ENCODE peak calls at places on chromosomes 6 and 20, in six cellular contexts. One of them, this sample, is unnamed.

GRCh38 chr6:32689531-32690505 is 23.4 kb upstream of the HLA-DQB1 start:
- DNase-seq in activated CD4-positive, alpha-beta T cell treated with anti-CD3 and anti-CD28 coated beads for 48 hours: no peak
- DNase-seq in NCI-H460: no peak
- DNase-seq in GM13976: peak
- DNase-seq in Ammon's horn: no peak
- DNase-seq in aorta: no peak
- DNase-seq in this sample: no peak

GRCh38 chr6:108163267-108163643 is 2.6 kb upstream of the NR2E1 start:
- DNase-seq in GM13976: no peak
- DNase-seq in activated CD4-positive, alpha-beta T cell treated with anti-CD3 and anti-CD28 coated beads for 48 hours: no peak
- DNase-seq in aorta: no peak
- DNase-seq in NCI-H460: no peak
- DNase-seq in Ammon's horn: no peak
- DNase-seq in this sample: no peak

GRCh38 chr6:40585661-40586269 is 1.4 kb downstream of the LRFN2 start:
- DNase-seq in GM13976: no peak
- DNase-seq in activated CD4-positive, alpha-beta T cell treated with anti-CD3 and anti-CD28 coated beads for 48 hours: no peak
- DNase-seq in aorta: no peak
- DNase-seq in NCI-H460: no peak
- DNase-seq in Ammon's horn: no peak
- DNase-seq in this sample: no peak

GRCh38 chr6:62283828-62284411 is 2.1 kb downstream of the KHDRBS2 start:
- DNase-seq in GM13976: no peak
- DNase-seq in aorta: no peak
- DNase-seq in NCI-H460: peak
- DNase-seq in activated CD4-positive, alpha-beta T cell treated with anti-CD3 and anti-CD28 coated beads for 48 hours: no peak
- DNase-seq in Ammon's horn: peak
- DNase-seq in this sample: no peak

GRCh38 chr6:2225422-2226392 is 19.7 kb downstream of the GMDS start:
- DNase-seq in Ammon's horn: no peak
- DNase-seq in activated CD4-positive, alpha-beta T cell treated with anti-CD3 and anti-CD28 coated beads for 48 hours: no peak
- DNase-seq in NCI-H460: no peak
- DNase-seq in GM13976: no peak
- DNase-seq in aorta: no peak
- DNase-seq in this sample: no peak

GRCh38 chr6:157982580-157983438 is 1.1 kb downstream of the SYNJ2 start:
- DNase-seq in activated CD4-positive, alpha-beta T cell treated with anti-CD3 and anti-CD28 coated beads for 48 hours: no peak
- DNase-seq in Ammon's horn: no peak
- DNase-seq in aorta: no peak
- DNase-seq in NCI-H460: no peak
- DNase-seq in GM13976: no peak
- DNase-seq in this sample: no peak

GRCh38 chr20:48066256-48066655 is 281.0 kb upstream of the SULF2 start:
- DNase-seq in Ammon's horn: no peak
- DNase-seq in GM13976: no peak
- DNase-seq in activated CD4-positive, alpha-beta T cell treated with anti-CD3 and anti-CD28 coated beads for 48 hours: no peak
- DNase-seq in aorta: no peak
- DNase-seq in NCI-H460: no peak
- DNase-seq in this sample: no peak

GRCh38 chr6:42021847-42022754 is 28.2 kb upstream of the TAF8 start:
- DNase-seq in NCI-H460: no peak
- DNase-seq in aorta: peak
- DNase-seq in GM13976: peak
- DNase-seq in activated CD4-positive, alpha-beta T cell treated with anti-CD3 and anti-CD28 coated beads for 48 hours: peak
- DNase-seq in Ammon's horn: no peak
- DNase-seq in this sample: no peak

GRCh38 chr6:90097357-90097756 is 199.3 kb downstream of the BACH2 start:
- DNase-seq in aorta: no peak
- DNase-seq in Ammon's horn: no peak
- DNase-seq in activated CD4-positive, alpha-beta T cell treated with anti-CD3 and anti-CD28 coated beads for 48 hours: no peak
- DNase-seq in GM13976: no peak
- DNase-seq in NCI-H460: no peak
- DNase-seq in this sample: no peak

GRCh38 chr20:36298061-36298460 is 8.1 kb upstream of the DLGAP4 start:
- DNase-seq in NCI-H460: no peak
- DNase-seq in Ammon's horn: no peak
- DNase-seq in aorta: no peak
- DNase-seq in GM13976: peak
- DNase-seq in activated CD4-positive, alpha-beta T cell treated with anti-CD3 and anti-CD28 coated beads for 48 hours: no peak
- DNase-seq in this sample: no peak

GRCh38 chr20:17971571-17972013 is 2.8 kb downstream of the MGME1 start:
- DNase-seq in NCI-H460: no peak
- DNase-seq in Ammon's horn: peak
- DNase-seq in GM13976: no peak
- DNase-seq in activated CD4-positive, alpha-beta T cell treated with anti-CD3 and anti-CD28 coated beads for 48 hours: no peak
- DNase-seq in aorta: no peak
- DNase-seq in this sample: no peak

GRCh38 chr6:27176096-27176495 is 71.4 kb upstream of the PRSS16 start:
- DNase-seq in activated CD4-positive, alpha-beta T cell treated with anti-CD3 and anti-CD28 coated beads for 48 hours: no peak
- DNase-seq in Ammon's horn: no peak
- DNase-seq in aorta: no peak
- DNase-seq in NCI-H460: no peak
- DNase-seq in GM13976: no peak
- DNase-seq in this sample: no peak

GRCh38 chr6:154709621-154710020 is 23.6 kb upstream of the SCAF8 start:
- DNase-seq in GM13976: no peak
- DNase-seq in NCI-H460: no peak
- DNase-seq in aorta: no peak
- DNase-seq in activated CD4-positive, alpha-beta T cell treated with anti-CD3 and anti-CD28 coated beads for 48 hours: no peak
- DNase-seq in Ammon's horn: no peak
- DNase-seq in this sample: no peak

GRCh38 chr6:139648430-139649000 is 274.1 kb upstream of the CITED2 start:
- DNase-seq in activated CD4-positive, alpha-beta T cell treated with anti-CD3 and anti-CD28 coated beads for 48 hours: no peak
- DNase-seq in GM13976: no peak
- DNase-seq in Ammon's horn: peak
- DNase-seq in aorta: no peak
- DNase-seq in NCI-H460: no peak
- DNase-seq in this sample: no peak

GRCh38 chr6:20933057-20933792 is 399.0 kb downstream of the CDKAL1 start:
- DNase-seq in GM13976: no peak
- DNase-seq in NCI-H460: no peak
- DNase-seq in activated CD4-positive, alpha-beta T cell treated with anti-CD3 and anti-CD28 coated beads for 48 hours: no peak
- DNase-seq in Ammon's horn: no peak
- DNase-seq in aorta: no peak
- DNase-seq in this sample: no peak

GRCh38 chr6:125797934-125798444 is 7.2 kb downstream of the NCOA7 start:
- DNase-seq in activated CD4-positive, alpha-beta T cell treated with anti-CD3 and anti-CD28 coated beads for 48 hours: no peak
- DNase-seq in NCI-H460: no peak
- DNase-seq in Ammon's horn: no peak
- DNase-seq in GM13976: no peak
- DNase-seq in aorta: no peak
- DNase-seq in this sample: no peak

GRCh38 chr20:61724376-61724775 is 341.3 kb downstream of the TAF4 start:
- DNase-seq in Ammon's horn: no peak
- DNase-seq in aorta: no peak
- DNase-seq in activated CD4-positive, alpha-beta T cell treated with anti-CD3 and anti-CD28 coated beads for 48 hours: peak
- DNase-seq in NCI-H460: no peak
- DNase-seq in GM13976: no peak
- DNase-seq in this sample: peak

GRCh38 chr6:126015869-126016268 is 29.5 kb downstream of the TRMT11 start:
- DNase-seq in aorta: no peak
- DNase-seq in activated CD4-positive, alpha-beta T cell treated with anti-CD3 and anti-CD28 coated beads for 48 hours: no peak
- DNase-seq in Ammon's horn: no peak
- DNase-seq in NCI-H460: no peak
- DNase-seq in GM13976: no peak
- DNase-seq in this sample: no peak

GRCh38 chr6:34234667-34235604 is 1.7 kb upstream of the HMGA1 start:
- DNase-seq in activated CD4-positive, alpha-beta T cell treated with anti-CD3 and anti-CD28 coated beads for 48 hours: peak
- DNase-seq in aorta: peak
- DNase-seq in Ammon's horn: no peak
- DNase-seq in GM13976: peak
- DNase-seq in NCI-H460: no peak
- DNase-seq in this sample: no peak

GRCh38 chr6:148693882-148694484 is 52.8 kb upstream of the UST start:
- DNase-seq in aorta: no peak
- DNase-seq in NCI-H460: no peak
- DNase-seq in activated CD4-positive, alpha-beta T cell treated with anti-CD3 and anti-CD28 coated beads for 48 hours: no peak
- DNase-seq in GM13976: no peak
- DNase-seq in Ammon's horn: no peak
- DNase-seq in this sample: no peak

GRCh38 chr6:132007474-132008190 is 56.5 kb upstream of the CCN2 start:
- DNase-seq in NCI-H460: peak
- DNase-seq in aorta: no peak
- DNase-seq in activated CD4-positive, alpha-beta T cell treated with anti-CD3 and anti-CD28 coated beads for 48 hours: no peak
- DNase-seq in GM13976: no peak
- DNase-seq in Ammon's horn: no peak
- DNase-seq in this sample: no peak

GRCh38 chr20:21801193-21801592 is 95.7 kb downstream of the PAX1 start:
- DNase-seq in GM13976: no peak
- DNase-seq in Ammon's horn: no peak
- DNase-seq in aorta: no peak
- DNase-seq in activated CD4-positive, alpha-beta T cell treated with anti-CD3 and anti-CD28 coated beads for 48 hours: no peak
- DNase-seq in NCI-H460: no peak
- DNase-seq in this sample: no peak

GRCh38 chr6:158589371-158589770 is 29.5 kb downstream of the TMEM181 start:
- DNase-seq in aorta: no peak
- DNase-seq in GM13976: no peak
- DNase-seq in NCI-H460: no peak
- DNase-seq in Ammon's horn: no peak
- DNase-seq in activated CD4-positive, alpha-beta T cell treated with anti-CD3 and anti-CD28 coated beads for 48 hours: no peak
- DNase-seq in this sample: no peak

GRCh38 chr6:101435028-101435427 is 41.5 kb downstream of the GRIK2 start:
- DNase-seq in Ammon's horn: no peak
- DNase-seq in aorta: no peak
- DNase-seq in NCI-H460: no peak
- DNase-seq in GM13976: no peak
- DNase-seq in activated CD4-positive, alpha-beta T cell treated with anti-CD3 and anti-CD28 coated beads for 48 hours: no peak
- DNase-seq in this sample: no peak

GRCh38 chr6:126302191-126302590 is 37.7 kb upstream of the CENPW start:
- DNase-seq in NCI-H460: no peak
- DNase-seq in Ammon's horn: no peak
- DNase-seq in GM13976: no peak
- DNase-seq in aorta: no peak
- DNase-seq in activated CD4-positive, alpha-beta T cell treated with anti-CD3 and anti-CD28 coated beads for 48 hours: no peak
- DNase-seq in this sample: no peak

GRCh38 chr20:17848649-17849048 is 119.9 kb downstream of the SNX5 start:
- DNase-seq in activated CD4-positive, alpha-beta T cell treated with anti-CD3 and anti-CD28 coated beads for 48 hours: no peak
- DNase-seq in Ammon's horn: no peak
- DNase-seq in aorta: no peak
- DNase-seq in GM13976: no peak
- DNase-seq in NCI-H460: no peak
- DNase-seq in this sample: no peak

GRCh38 chr20:51158226-51158625 is 135.3 kb upstream of the KCNG1 start:
- DNase-seq in Ammon's horn: no peak
- DNase-seq in GM13976: no peak
- DNase-seq in NCI-H460: no peak
- DNase-seq in activated CD4-positive, alpha-beta T cell treated with anti-CD3 and anti-CD28 coated beads for 48 hours: no peak
- DNase-seq in aorta: no peak
- DNase-seq in this sample: no peak

GRCh38 chr20:63405102-63405730 is 44.1 kb upstream of the CHRNA4 start:
- DNase-seq in NCI-H460: no peak
- DNase-seq in Ammon's horn: no peak
- DNase-seq in activated CD4-positive, alpha-beta T cell treated with anti-CD3 and anti-CD28 coated beads for 48 hours: no peak
- DNase-seq in aorta: no peak
- DNase-seq in GM13976: no peak
- DNase-seq in this sample: no peak

GRCh38 chr6:98842489-98843180 is 8.3 kb downstream of the POU3F2 start:
- DNase-seq in Ammon's horn: no peak
- DNase-seq in aorta: peak
- DNase-seq in activated CD4-positive, alpha-beta T cell treated with anti-CD3 and anti-CD28 coated beads for 48 hours: no peak
- DNase-seq in GM13976: no peak
- DNase-seq in NCI-H460: no peak
- DNase-seq in this sample: no peak

This sample was measured in iPS DF 6.9.